ENCODE peak calls at places on chromosomes 1 and 21, in six cellular contexts. One of them, this sample, is unnamed.

GRCh38 chr1:43868741-43869067 is 64.9 kb upstream of the ARTN start:
- DNase-seq in endothelial cell of umbilical vein: peak; percentile 11
- DNase-seq in cardiac muscle cell: peak; percentile 52
- DNase-seq in heart right ventricle: peak; percentile 85
- DNase-seq in dorsolateral prefrontal cortex: no peak
- DNase-seq in IMR-90: peak; percentile 83
- DNase-seq in this sample: peak; percentile 22

GRCh38 chr1:228454238-228454637 is 32.9 kb upstream of the RNF187 start:
- DNase-seq in IMR-90: no peak
- DNase-seq in endothelial cell of umbilical vein: no peak
- DNase-seq in cardiac muscle cell: no peak
- DNase-seq in dorsolateral prefrontal cortex: no peak
- DNase-seq in heart right ventricle: no peak
- DNase-seq in this sample: no peak

GRCh38 chr1:27525296-27526271 is 35.6 kb upstream of the WASF2 start:
- DNase-seq in IMR-90: peak; percentile 53
- DNase-seq in dorsolateral prefrontal cortex: no peak
- DNase-seq in heart right ventricle: peak; percentile 89
- DNase-seq in cardiac muscle cell: peak; percentile 96
- DNase-seq in endothelial cell of umbilical vein: no peak
- DNase-seq in this sample: no peak

GRCh38 chr1:226551299-226551698 is 2.7 kb downstream of the STUM start:
- DNase-seq in dorsolateral prefrontal cortex: no peak
- DNase-seq in IMR-90: no peak
- DNase-seq in cardiac muscle cell: no peak
- DNase-seq in endothelial cell of umbilical vein: no peak
- DNase-seq in heart right ventricle: no peak
- DNase-seq in this sample: no peak

GRCh38 chr1:65525297-65526048 is 105.0 kb downstream of the LEPR start:
- DNase-seq in cardiac muscle cell: peak; percentile 32
- DNase-seq in heart right ventricle: no peak
- DNase-seq in dorsolateral prefrontal cortex: no peak
- DNase-seq in IMR-90: no peak
- DNase-seq in endothelial cell of umbilical vein: no peak
- DNase-seq in this sample: no peak

GRCh38 chr1:119115301-119115700 is 25.2 kb downstream of the WARS2 start:
- DNase-seq in heart right ventricle: no peak
- DNase-seq in cardiac muscle cell: no peak
- DNase-seq in IMR-90: no peak
- DNase-seq in endothelial cell of umbilical vein: no peak
- DNase-seq in dorsolateral prefrontal cortex: no peak
- DNase-seq in this sample: no peak

GRCh38 chr1:159879977-159880376 is 17.5 kb upstream of the VSIG8 start:
- DNase-seq in IMR-90: peak; percentile 87
- DNase-seq in heart right ventricle: no peak
- DNase-seq in endothelial cell of umbilical vein: no peak
- DNase-seq in cardiac muscle cell: no peak
- DNase-seq in dorsolateral prefrontal cortex: no peak
- DNase-seq in this sample: peak; percentile 66

GRCh38 chr1:25472494-25472893 is 41.8 kb downstream of the MACO1 start:
- DNase-seq in IMR-90: no peak
- DNase-seq in endothelial cell of umbilical vein: no peak
- DNase-seq in heart right ventricle: no peak
- DNase-seq in cardiac muscle cell: no peak
- DNase-seq in dorsolateral prefrontal cortex: no peak
- DNase-seq in this sample: no peak

GRCh38 chr1:84013708-84014107 is 14.8 kb upstream of the TTLL7 start:
- DNase-seq in IMR-90: no peak
- DNase-seq in endothelial cell of umbilical vein: no peak
- DNase-seq in dorsolateral prefrontal cortex: no peak
- DNase-seq in heart right ventricle: no peak
- DNase-seq in cardiac muscle cell: no peak
- DNase-seq in this sample: no peak

GRCh38 chr1:172821609-172822274 is 162.8 kb downstream of the FASLG start:
- DNase-seq in dorsolateral prefrontal cortex: no peak
- DNase-seq in endothelial cell of umbilical vein: no peak
- DNase-seq in heart right ventricle: no peak
- DNase-seq in IMR-90: peak; percentile 80
- DNase-seq in cardiac muscle cell: peak; percentile 22
- DNase-seq in this sample: peak; percentile 44

GRCh38 chr1:162171078-162171477 is 101.6 kb downstream of the NOS1AP start:
- DNase-seq in IMR-90: no peak
- DNase-seq in endothelial cell of umbilical vein: peak; percentile 10
- DNase-seq in dorsolateral prefrontal cortex: no peak
- DNase-seq in cardiac muscle cell: no peak
- DNase-seq in heart right ventricle: no peak
- DNase-seq in this sample: no peak

GRCh38 chr1:103129255-103129654 is 20.9 kb upstream of the COL11A1 start:
- DNase-seq in cardiac muscle cell: no peak
- DNase-seq in endothelial cell of umbilical vein: no peak
- DNase-seq in IMR-90: peak; percentile 55
- DNase-seq in heart right ventricle: no peak
- DNase-seq in dorsolateral prefrontal cortex: no peak
- DNase-seq in this sample: peak; percentile 69

GRCh38 chr1:25832336-25833037 is 12.7 kb downstream of the MTFR1L start:
- DNase-seq in IMR-90: no peak
- DNase-seq in cardiac muscle cell: no peak
- DNase-seq in endothelial cell of umbilical vein: no peak
- DNase-seq in heart right ventricle: no peak
- DNase-seq in dorsolateral prefrontal cortex: no peak
- DNase-seq in this sample: no peak

GRCh38 chr1:164765993-164766720 is 207.2 kb downstream of the PBX1 start:
- DNase-seq in IMR-90: peak; percentile 41
- DNase-seq in endothelial cell of umbilical vein: no peak
- DNase-seq in dorsolateral prefrontal cortex: no peak
- DNase-seq in heart right ventricle: no peak
- DNase-seq in cardiac muscle cell: no peak
- DNase-seq in this sample: no peak

GRCh38 chr1:30023300-30024022 is 699.9 kb downstream of the MATN1 start:
- DNase-seq in dorsolateral prefrontal cortex: no peak
- DNase-seq in cardiac muscle cell: no peak
- DNase-seq in heart right ventricle: no peak
- DNase-seq in endothelial cell of umbilical vein: no peak
- DNase-seq in IMR-90: no peak
- DNase-seq in this sample: no peak

GRCh38 chr1:161037661-161038522 is 872 bp downstream of the TSTD1 start:
- DNase-seq in endothelial cell of umbilical vein: no peak
- DNase-seq in cardiac muscle cell: no peak
- DNase-seq in IMR-90: no peak
- DNase-seq in dorsolateral prefrontal cortex: no peak
- DNase-seq in heart right ventricle: no peak
- DNase-seq in this sample: no peak

GRCh38 chr1:201488817-201489581 is 17.9 kb downstream of the CSRP1 start:
- DNase-seq in heart right ventricle: peak; percentile 23
- DNase-seq in endothelial cell of umbilical vein: peak; percentile 96
- DNase-seq in IMR-90: peak; percentile 96
- DNase-seq in dorsolateral prefrontal cortex: peak; percentile 34
- DNase-seq in cardiac muscle cell: no peak
- DNase-seq in this sample: peak; percentile 91

GRCh38 chr1:27658951-27659496 is 13.0 kb downstream of the IFI6 start:
- DNase-seq in heart right ventricle: no peak
- DNase-seq in endothelial cell of umbilical vein: no peak
- DNase-seq in cardiac muscle cell: no peak
- DNase-seq in dorsolateral prefrontal cortex: no peak
- DNase-seq in IMR-90: peak; percentile 55
- DNase-seq in this sample: peak; percentile 26

GRCh38 chr1:116538527-116538926 is 32.3 kb downstream of the CD58 start:
- DNase-seq in dorsolateral prefrontal cortex: no peak
- DNase-seq in cardiac muscle cell: no peak
- DNase-seq in heart right ventricle: no peak
- DNase-seq in endothelial cell of umbilical vein: no peak
- DNase-seq in IMR-90: peak; percentile 73
- DNase-seq in this sample: peak; percentile 25

GRCh38 chr1:21284206-21285137 is 5.8 kb downstream of the ECE1 start:
- DNase-seq in cardiac muscle cell: no peak
- DNase-seq in heart right ventricle: no peak
- DNase-seq in endothelial cell of umbilical vein: no peak
- DNase-seq in dorsolateral prefrontal cortex: no peak
- DNase-seq in IMR-90: no peak
- DNase-seq in this sample: no peak

GRCh38 chr1:65606426-65606825 is 186.0 kb downstream of the LEPR start:
- DNase-seq in dorsolateral prefrontal cortex: no peak
- DNase-seq in endothelial cell of umbilical vein: peak; percentile 76
- DNase-seq in IMR-90: no peak
- DNase-seq in cardiac muscle cell: no peak
- DNase-seq in heart right ventricle: no peak
- DNase-seq in this sample: peak; percentile 32

GRCh38 chr1:84402501-84402900 is 4.2 kb downstream of the DNASE2B start:
- DNase-seq in cardiac muscle cell: no peak
- DNase-seq in dorsolateral prefrontal cortex: no peak
- DNase-seq in IMR-90: no peak
- DNase-seq in endothelial cell of umbilical vein: no peak
- DNase-seq in heart right ventricle: no peak
- DNase-seq in this sample: no peak

GRCh38 chr1:18703041-18703621 is 72.5 kb downstream of the PAX7 start:
- DNase-seq in cardiac muscle cell: peak; percentile 45
- DNase-seq in heart right ventricle: no peak
- DNase-seq in IMR-90: no peak
- DNase-seq in endothelial cell of umbilical vein: no peak
- DNase-seq in dorsolateral prefrontal cortex: no peak
- DNase-seq in this sample: no peak

GRCh38 chr1:205492201-205492667 is 12.2 kb upstream of the CDK18 start:
- DNase-seq in IMR-90: no peak
- DNase-seq in heart right ventricle: no peak
- DNase-seq in dorsolateral prefrontal cortex: no peak
- DNase-seq in endothelial cell of umbilical vein: no peak
- DNase-seq in cardiac muscle cell: no peak
- DNase-seq in this sample: no peak

GRCh38 chr1:203117611-203118575 is 9.6 kb upstream of the ADORA1 start:
- DNase-seq in dorsolateral prefrontal cortex: peak; percentile 74
- DNase-seq in cardiac muscle cell: peak; percentile 89
- DNase-seq in IMR-90: peak; percentile 50
- DNase-seq in heart right ventricle: peak; percentile 65
- DNase-seq in endothelial cell of umbilical vein: peak; percentile 51
- DNase-seq in this sample: peak; percentile 14

GRCh38 chr1:203491664-203492485 is 2.1 kb upstream of the OPTC start:
- DNase-seq in cardiac muscle cell: no peak
- DNase-seq in dorsolateral prefrontal cortex: no peak
- DNase-seq in heart right ventricle: no peak
- DNase-seq in IMR-90: no peak
- DNase-seq in endothelial cell of umbilical vein: no peak
- DNase-seq in this sample: no peak

GRCh38 chr1:82919828-82920227 is 1079.1 kb downstream of the TTLL7 start:
- DNase-seq in cardiac muscle cell: no peak
- DNase-seq in dorsolateral prefrontal cortex: no peak
- DNase-seq in heart right ventricle: no peak
- DNase-seq in IMR-90: no peak
- DNase-seq in endothelial cell of umbilical vein: peak; percentile 96
- DNase-seq in this sample: no peak

GRCh38 chr1:87149166-87150065 is 179.3 kb upstream of the LMO4 start:
- DNase-seq in endothelial cell of umbilical vein: no peak
- DNase-seq in IMR-90: peak; percentile 72
- DNase-seq in cardiac muscle cell: no peak
- DNase-seq in heart right ventricle: no peak
- DNase-seq in dorsolateral prefrontal cortex: no peak
- DNase-seq in this sample: no peak

GRCh38 chr1:243723458-243724043 is 126.5 kb downstream of the AKT3 start:
- DNase-seq in dorsolateral prefrontal cortex: no peak
- DNase-seq in IMR-90: no peak
- DNase-seq in cardiac muscle cell: no peak
- DNase-seq in endothelial cell of umbilical vein: no peak
- DNase-seq in heart right ventricle: no peak
- DNase-seq in this sample: no peak

GRCh38 chr1:42747125-42747524 is 7.1 kb upstream of the CLDN19 start:
- DNase-seq in IMR-90: no peak
- DNase-seq in cardiac muscle cell: peak; percentile 76
- DNase-seq in dorsolateral prefrontal cortex: peak; percentile 51
- DNase-seq in endothelial cell of umbilical vein: peak; percentile 22
- DNase-seq in heart right ventricle: peak; percentile 36
- DNase-seq in this sample: no peak

GRCh38 chr21:23394458-23394857 is 2212.8 kb downstream of the MRPL39 start:
- DNase-seq in cardiac muscle cell: no peak
- DNase-seq in heart right ventricle: no peak
- DNase-seq in IMR-90: no peak
- DNase-seq in endothelial cell of umbilical vein: peak; percentile 6
- DNase-seq in dorsolateral prefrontal cortex: no peak
- DNase-seq in this sample: no peak

GRCh38 chr21:44514746-44515358 is 25.1 kb downstream of the KRTAP10-1 start:
- DNase-seq in endothelial cell of umbilical vein: no peak
- DNase-seq in heart right ventricle: no peak
- DNase-seq in cardiac muscle cell: no peak
- DNase-seq in dorsolateral prefrontal cortex: no peak
- DNase-seq in IMR-90: no peak
- DNase-seq in this sample: no peak
- H3K4me3 ChIP-seq in endothelial cell of umbilical vein: no peak overlapping the region
- H3K4me3 ChIP-seq in heart right ventricle: no peak overlapping the region
- H3K4me3 ChIP-seq in cardiac muscle cell: no peak overlapping the region
- H3K4me3 ChIP-seq in dorsolateral prefrontal cortex: no peak overlapping the region
- H3K4me3 ChIP-seq in IMR-90: no peak overlapping the region
- H3K4me3 ChIP-seq in this sample: no peak overlapping the region

GRCh38 chr1:218930472-218930871 is 243.2 kb upstream of the LYPLAL1 start:
- DNase-seq in cardiac muscle cell: no peak
- DNase-seq in dorsolateral prefrontal cortex: no peak
- DNase-seq in IMR-90: no peak
- DNase-seq in endothelial cell of umbilical vein: no peak
- DNase-seq in heart right ventricle: no peak
- DNase-seq in this sample: no peak
- TF ChIP-seq CTCF in cardiac muscle cell: no peak
- TF ChIP-seq CTCF in dorsolateral prefrontal cortex: no peak
- TF ChIP-seq CTCF in IMR-90: no peak
- TF ChIP-seq CTCF in endothelial cell of umbilical vein: no peak
- TF ChIP-seq CTCF in heart right ventricle: no peak
- TF ChIP-seq CTCF in this sample: no peak

DNA sequence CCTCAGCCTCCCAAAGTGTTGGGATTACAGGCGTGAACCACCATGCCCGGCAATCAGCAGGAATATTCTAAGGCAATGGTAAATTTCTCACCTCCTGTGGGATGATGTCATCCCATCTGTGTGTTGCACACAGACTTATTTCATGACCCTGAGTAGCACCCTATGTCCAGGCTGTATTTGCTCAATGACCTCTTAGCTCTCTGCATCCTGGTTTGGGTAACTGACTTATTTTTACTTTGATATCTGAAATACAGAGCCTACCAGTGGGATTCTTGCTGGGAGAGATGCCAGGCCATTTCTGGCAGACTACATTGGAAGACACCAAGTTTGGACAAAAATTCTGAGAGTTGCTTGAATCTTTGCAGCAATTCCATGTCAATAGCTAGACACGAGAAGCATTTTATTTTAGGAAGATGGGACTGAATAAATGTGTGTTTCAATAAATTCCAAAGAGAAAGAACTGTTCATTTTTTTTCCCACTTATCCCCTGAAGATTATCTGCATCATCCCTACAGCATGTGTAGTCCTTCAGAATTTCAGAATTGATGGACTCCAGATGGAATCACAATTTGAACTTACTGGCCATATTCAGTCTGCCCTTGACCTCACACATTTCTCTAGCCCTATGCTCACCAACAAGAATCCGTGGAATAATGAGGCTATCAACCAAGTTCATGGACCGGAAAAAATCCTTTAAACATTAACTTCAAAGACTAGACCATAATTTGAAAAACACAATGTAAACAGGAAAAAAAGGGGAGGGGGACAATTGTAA is 226.4 kb downstream of the HMCN1 start:
- DNase-seq in IMR-90: peak; percentile 7
- DNase-seq in endothelial cell of umbilical vein: peak; percentile 18
- DNase-seq in dorsolateral prefrontal cortex: no peak
- DNase-seq in heart right ventricle: peak; percentile 76
- DNase-seq in cardiac muscle cell: no peak
- DNase-seq in this sample: no peak
- H3K27ac ChIP-seq in IMR-90: no peak overlapping the region
- H3K27ac ChIP-seq in endothelial cell of umbilical vein: no peak overlapping the region
- H3K27ac ChIP-seq in dorsolateral prefrontal cortex: no peak overlapping the region
- H3K27ac ChIP-seq in heart right ventricle: no peak overlapping the region
- H3K27ac ChIP-seq in cardiac muscle cell: no peak overlapping the region
- H3K27ac ChIP-seq in this sample: no peak overlapping the region

GRCh38 chr1:10693152-10693496 is 103.3 kb downstream of the CASZ1 start:
- DNase-seq in dorsolateral prefrontal cortex: no peak
- DNase-seq in IMR-90: no peak
- DNase-seq in endothelial cell of umbilical vein: no peak
- DNase-seq in cardiac muscle cell: no peak
- DNase-seq in heart right ventricle: no peak
- DNase-seq in this sample: no peak
- H3K4me3 ChIP-seq in dorsolateral prefrontal cortex: peak overlapping the region; percentile 65
- H3K4me3 ChIP-seq in IMR-90: no peak overlapping the region
- H3K4me3 ChIP-seq in endothelial cell of umbilical vein: peak overlapping the region; percentile 75
- H3K4me3 ChIP-seq in cardiac muscle cell: peak overlapping the region; percentile 73
- H3K4me3 ChIP-seq in heart right ventricle: peak overlapping the region; percentile 54
- H3K4me3 ChIP-seq in this sample: no peak overlapping the region